ENCODE peak calls at places on chromosomes 11 and 22, in six cellular contexts. G is glutamatergic neuron, M is AG04450, E is aorta, L is GDM1, T is astrocyte of the spinal cord. I is an unnamed sample.

GRCh38 chr22:19705181-19705934 is 8.9 kb upstream of the SEPTIN5 start:
- DNase-seq in T (no peak), E (no peak), M (no peak), G (peak; percentile 37), L (no peak), I (no peak)

GRCh38 chr22:29031236-29031982 is 30.2 kb downstream of the C22orf31 start:
- DNase-seq in E (peak; percentile 86), L (no peak), M (peak; percentile 79), T (peak; percentile 99), G (no peak), I (peak; percentile 97)

GRCh38 chr22:37284807-37285355 is 2.6 kb downstream of the CYTH4 start:
- DNase-seq in L (peak; percentile 97), T (no peak), E (peak; percentile 88), M (no peak), G (no peak), I (no peak)

GRCh38 chr11:110859998-110860397 is 147.8 kb upstream of the ARHGAP20 start:
- DNase-seq in G (no peak), E (no peak), M (no peak), T (no peak), L (no peak), I (no peak)

GRCh38 chr11:8484251-8484650 is 109.8 kb downstream of the STK33 start:
- DNase-seq in M (no peak), E (no peak), T (no peak), G (no peak), L (no peak), I (no peak)

GRCh38 chr11:65083134-65083833 is 556 bp downstream of the CDCA5 start:
- DNase-seq in T (no peak), M (no peak), E (no peak), G (no peak), L (no peak), I (no peak)

GRCh38 chr22:35037089-35037488 is 28.9 kb upstream of the ISX start:
- DNase-seq in L (no peak), E (no peak), G (peak; percentile 30), M (no peak), T (no peak), I (no peak)

GRCh38 chr11:942853-943252 is 17.2 kb downstream of the AP2A2 start:
- DNase-seq in T (peak; percentile 74), M (no peak), L (no peak), G (no peak), E (peak; percentile 34), I (no peak)

I was measured in endothelial cell of umbilical vein.